ENCODE peak calls at places on chromosome 13, in ten cellular contexts. O, X, W, M, Q, L, H, P, T and C are unnamed samples.

GRCh38 chr13:88246239-88246638 is 575.1 kb downstream of the SLITRK5 start:
- DNase-seq in O (no peak), X (no peak), W (no peak), M (no peak), Q (no peak), L (no peak), H (no peak), P (no peak), T (peak), C (no peak)

GRCh38 chr13:58858870-58859371 is 1227.4 kb downstream of the PCDH17 start:
- DNase-seq in O (no peak), X (no peak), W (no peak), M (no peak), Q (no peak), L (no peak), H (no peak), P (no peak), T (no peak), C (no peak)

GRCh38 chr13:24630121-24630520 is 50.1 kb upstream of the ATP12A start:
- DNase-seq in O (no peak), X (no peak), W (no peak), M (no peak), Q (no peak), L (no peak), H (no peak), P (no peak), T (no peak), C (no peak)

GRCh38 chr13:33697936-33698335 is 120.0 kb upstream of the RFC3 start:
- DNase-seq in O (no peak), X (no peak), W (no peak), M (no peak), Q (no peak), L (no peak), H (no peak), P (no peak), T (no peak), C (no peak)

GRCh38 chr13:88895261-88895941 is 1224.2 kb downstream of the SLITRK5 start:
- DNase-seq in O (no peak), X (no peak), W (no peak), M (no peak), Q (no peak), L (no peak), H (no peak), P (no peak), T (no peak), C (no peak)

GRCh38 chr13:66940113-66940512 is 290.0 kb downstream of the PCDH9 start:
- DNase-seq in O (no peak), X (no peak), W (no peak), M (no peak), Q (peak), L (no peak), H (no peak), P (no peak), T (peak), C (no peak)

GRCh38 chr13:77583551-77583950 is 48.0 kb downstream of the SCEL start:
- DNase-seq in O (no peak), X (no peak), W (no peak), M (no peak), Q (no peak), L (no peak), H (no peak), P (no peak), T (no peak), C (no peak)

GRCh38 chr13:28137556-28137955 is 789 bp upstream of the PAN3 start:
- DNase-seq in O (no peak), X (no peak), W (no peak), M (no peak), Q (peak), L (peak), H (peak), P (no peak), T (no peak), C (peak)

GRCh38 chr13:27971236-27971645 is 2.1 kb upstream of the CDX2 start:
- DNase-seq in O (no peak), X (no peak), W (no peak), M (no peak), Q (no peak), L (no peak), H (no peak), P (no peak), T (no peak), C (no peak)

GRCh38 chr13:36006347-36006746 is 124.8 kb downstream of the DCLK1 start:
- DNase-seq in O (no peak), X (no peak), W (no peak), M (no peak), Q (no peak), L (no peak), H (no peak), P (no peak), T (peak), C (no peak)

GRCh38 chr13:30792257-30793000 is 57.1 kb downstream of the ALOX5AP start:
- DNase-seq in O (no peak), X (no peak), W (peak), M (no peak), Q (peak), L (no peak), H (peak), P (no peak), T (peak), C (peak)

GRCh38 chr13:73857106-73857505 is 277.1 kb downstream of the KLF12 start:
- DNase-seq in O (no peak), X (no peak), W (no peak), M (no peak), Q (no peak), L (no peak), H (no peak), P (no peak), T (no peak), C (no peak)

GRCh38 chr13:102779426-102780159 is 6.0 kb upstream of the TEX30 start:
- DNase-seq in O (no peak), X (no peak), W (no peak), M (no peak), Q (no peak), L (no peak), H (no peak), P (no peak), T (no peak), C (no peak)

GRCh38 chr13:112103971-112104872 is 37.3 kb downstream of the SOX1 start:
- DNase-seq in O (no peak), X (no peak), W (no peak), M (no peak), Q (no peak), L (no peak), H (no peak), P (no peak), T (no peak), C (no peak)

GRCh38 chr13:31885994-31886393 is 145.6 kb upstream of the FRY start:
- DNase-seq in O (no peak), X (no peak), W (no peak), M (no peak), Q (no peak), L (no peak), H (peak), P (no peak), T (no peak), C (no peak)

GRCh38 chr13:44934724-44935123 is 54.5 kb downstream of the NUFIP1 start:
- DNase-seq in O (no peak), X (no peak), W (no peak), M (no peak), Q (peak), L (no peak), H (peak), P (no peak), T (peak), C (no peak)

GRCh38 chr13:113928701-113929627 is 44.9 kb downstream of the C13orf46 start:
- DNase-seq in O (no peak), X (no peak), W (peak), M (no peak), Q (no peak), L (peak), H (peak), P (no peak), T (no peak), C (peak)